ENCODE peak calls at places on chromosomes 12 and 14, in seven cellular contexts. G, W, F, C, V, N and Y are unnamed samples.

GRCh38 chr14:23538785-23539184 is 12.8 kb downstream of the ZFHX2 start:
- DNase-seq in F (peak), G (no peak), N (no peak), V (peak), W (peak), C (no peak), Y (peak)

GRCh38 chr12:33710548-33710947 is 270.9 kb upstream of the SYT10 start:
- DNase-seq in V (no peak), F (no peak), G (no peak), N (no peak), W (no peak), C (no peak), Y (no peak)

GRCh38 chr12:9699898-9700605 is 30.5 kb downstream of the CLEC2D start:
- DNase-seq in N (no peak), V (no peak), F (no peak), C (no peak), W (no peak), G (peak), Y (no peak)

GRCh38 chr12:83997425-83997824 is 915.2 kb downstream of the SLC6A15 start:
- DNase-seq in G (no peak), W (no peak), C (no peak), N (no peak), F (no peak), V (no peak), Y (no peak)

GRCh38 chr12:52217223-52217622 is 15.8 kb upstream of the KRT7 start:
- DNase-seq in G (peak), F (no peak), C (no peak), W (no peak), V (peak), N (no peak), Y (peak)

GRCh38 chr12:109822951-109823411 is 10.2 kb downstream of the TRPV4 start:
- DNase-seq in V (no peak), F (no peak), W (no peak), G (peak), N (no peak), C (no peak), Y (peak)

GRCh38 chr12:128940974-128941373 is 87.7 kb downstream of the GLT1D1 start:
- DNase-seq in W (no peak), V (peak), C (no peak), F (no peak), N (no peak), G (peak), Y (no peak)

GRCh38 chr14:37697489-37698121 is 102.2 kb downstream of the TTC6 start:
- DNase-seq in N (no peak), F (no peak), W (no peak), G (peak), V (no peak), C (no peak), Y (no peak)

GRCh38 chr14:105026789-105027563 is 6.1 kb upstream of the CDCA4 start:
- DNase-seq in W (peak), G (peak), C (no peak), F (no peak), N (no peak), V (no peak), Y (no peak)

GRCh38 chr14:106024983-106025604 is 498.7 kb downstream of the TMEM121 start:
- DNase-seq in V (no peak), N (no peak), C (peak), F (no peak), G (no peak), W (no peak), Y (no peak)

GRCh38 chr14:70709726-70710382 is 68.1 kb downstream of the TTC9 start:
- DNase-seq in W (no peak), V (peak), F (no peak), G (peak), N (no peak), C (no peak), Y (peak)

GRCh38 chr12:113242018-113242418 is 20.8 kb downstream of the TPCN1 start:
- DNase-seq in W (no peak), F (no peak), N (no peak), G (peak), V (peak), C (no peak), Y (no peak)

GRCh38 chr14:21264025-21264801 is 5.0 kb downstream of the HNRNPC start:
- DNase-seq in G (peak), V (no peak), W (peak), N (no peak), F (no peak), C (no peak), Y (no peak)

GRCh38 chr14:101469382-101470251 is 91.7 kb upstream of the DIO3 start:
- DNase-seq in W (no peak), V (no peak), G (no peak), N (no peak), F (no peak), C (no peak), Y (no peak)

GRCh38 chr12:21350975-21351374 is 16.3 kb upstream of the SLCO1A2 start:
- DNase-seq in V (peak), F (no peak), N (peak), W (no peak), G (no peak), C (no peak), Y (no peak)

GRCh38 chr14:104745431-104745830 is 7.5 kb upstream of the SIVA1 start:
- DNase-seq in W (no peak), N (no peak), C (no peak), V (no peak), F (no peak), G (no peak), Y (no peak)

GRCh38 chr14:50757702-50758101 is 73.3 kb downstream of the NIN start:
- DNase-seq in V (no peak), W (no peak), N (no peak), G (no peak), F (no peak), C (no peak), Y (no peak)

GRCh38 chr14:34971381-34971780 is 11.4 kb upstream of the SRP54 start:
- DNase-seq in N (no peak), G (peak), C (no peak), F (no peak), W (peak), V (no peak), Y (no peak)

GRCh38 chr12:117148642-117149041 is 41.6 kb downstream of the FBXO21 start:
- DNase-seq in C (no peak), N (peak), W (no peak), G (no peak), F (no peak), V (no peak), Y (peak)

GRCh38 chr12:28742791-28743190 is 406.3 kb upstream of the FAR2 start:
- DNase-seq in W (peak), V (no peak), G (peak), F (no peak), N (no peak), C (no peak), Y (no peak)

GRCh38 chr14:58752782-58753181 is 115.0 kb downstream of the DACT1 start:
- DNase-seq in W (no peak), F (no peak), N (no peak), V (peak), G (peak), C (no peak), Y (no peak)

GRCh38 chr14:104588066-104588857 is 8.7 kb downstream of the C14orf180 start:
- DNase-seq in F (no peak), V (no peak), N (no peak), G (no peak), C (no peak), W (no peak), Y (no peak)

GRCh38 chr12:88299567-88300101 is 157.5 kb downstream of the TMTC3 start:
- DNase-seq in C (no peak), N (peak), V (no peak), G (peak), W (peak), F (no peak), Y (no peak)

GRCh38 chr14:94462219-94462551 is 9.6 kb upstream of the SERPINA11 start:
- DNase-seq in G (no peak), W (no peak), C (no peak), F (no peak), V (no peak), N (no peak), Y (peak)

GRCh38 chr14:54773171-54774006 is 129.2 kb downstream of the GCH1 start:
- DNase-seq in C (peak), F (peak), W (peak), V (peak), N (peak), G (peak), Y (peak)

GRCh38 chr12:129193263-129193871 is 340.1 kb downstream of the GLT1D1 start:
- DNase-seq in F (peak), V (no peak), N (peak), G (peak), W (no peak), C (no peak), Y (peak)

GRCh38 chr14:77409131-77409533 is 14.2 kb downstream of the NOXRED1 start:
- DNase-seq in V (no peak), F (peak), W (no peak), C (no peak), N (no peak), G (peak), Y (peak)

GRCh38 chr14:77612011-77612620 is 4.3 kb downstream of the SPTLC2 start:
- DNase-seq in G (peak), V (no peak), C (no peak), N (no peak), F (no peak), W (no peak), Y (no peak)

GRCh38 chr12:76041406-76041805 is 9.8 kb upstream of the PHLDA1 start:
- DNase-seq in W (no peak), N (no peak), V (no peak), G (no peak), F (no peak), C (no peak), Y (peak)

GRCh38 chr12:11307143-11307542 is 3.1 kb downstream of the PRB4 start:
- DNase-seq in F (no peak), N (no peak), W (no peak), V (no peak), C (no peak), G (no peak), Y (no peak)

GRCh38 chr12:95942532-95943230 is at the start of gene CCDC38:
- DNase-seq in N (peak), W (peak), C (peak), G (peak), F (peak), V (peak), Y (peak)

GRCh38 chr12:107875772-107876171 is 101.3 kb downstream of the ASCL4 start:
- DNase-seq in W (no peak), V (no peak), F (no peak), C (no peak), G (no peak), N (no peak), Y (no peak)

GRCh38 chr12:49367381-49368239 is at the start of gene SPATS2:
- DNase-seq in W (peak), G (no peak), V (no peak), C (no peak), F (no peak), N (peak), Y (peak)

GRCh38 chr14:96039633-96040311 is 610 bp downstream of the C14orf132 start:
- DNase-seq in W (peak), C (peak), F (peak), V (no peak), N (no peak), G (no peak), Y (peak)

GRCh38 chr12:15193927-15194326 is 27.3 kb downstream of the RERG start:
- DNase-seq in W (no peak), F (no peak), G (peak), V (no peak), N (no peak), C (no peak), Y (no peak)

GRCh38 chr12:19440019-19440858 is 947 bp downstream of the AEBP2 start:
- DNase-seq in F (peak), W (peak), V (no peak), C (peak), N (peak), G (peak), Y (peak)